ENCODE peak calls at places on chromosomes 7 and 10, in five cellular contexts. One of them, this sample, is unnamed.

GRCh38 chr10:4046722-4047354 is 261.8 kb upstream of the KLF6 start:
- DNase-seq in left lobe of liver: no peak
- DNase-seq in GM04504: no peak
- DNase-seq in activated naive CD4-positive, alpha-beta T cell: no peak
- DNase-seq in substantia nigra: no peak
- DNase-seq in this sample: no peak

GRCh38 chr7:40793132-40793531 is 658.3 kb downstream of the SUGCT start:
- DNase-seq in left lobe of liver: no peak
- DNase-seq in GM04504: no peak
- DNase-seq in activated naive CD4-positive, alpha-beta T cell: no peak
- DNase-seq in substantia nigra: no peak
- DNase-seq in this sample: no peak

GRCh38 chr10:69407621-69408301 is 9.0 kb downstream of the TACR2 start:
- DNase-seq in left lobe of liver: no peak
- DNase-seq in GM04504: no peak
- DNase-seq in activated naive CD4-positive, alpha-beta T cell: no peak
- DNase-seq in substantia nigra: no peak
- DNase-seq in this sample: peak; percentile 55

GRCh38 chr7:107446531-107446930 is 23.3 kb upstream of the GPR22 start:
- DNase-seq in left lobe of liver: no peak
- DNase-seq in GM04504: peak; percentile 18
- DNase-seq in activated naive CD4-positive, alpha-beta T cell: no peak
- DNase-seq in substantia nigra: no peak
- DNase-seq in this sample: no peak

GRCh38 chr7:142870575-142871259 is 14.8 kb downstream of the TRPV6 start:
- DNase-seq in left lobe of liver: peak; percentile 42
- DNase-seq in GM04504: no peak
- DNase-seq in activated naive CD4-positive, alpha-beta T cell: no peak
- DNase-seq in substantia nigra: no peak
- DNase-seq in this sample: peak; percentile 40

GRCh38 chr7:7668708-7669107 is 28.2 kb downstream of the UMAD1 start:
- DNase-seq in left lobe of liver: no peak
- DNase-seq in GM04504: no peak
- DNase-seq in activated naive CD4-positive, alpha-beta T cell: no peak
- DNase-seq in substantia nigra: no peak
- DNase-seq in this sample: no peak

GRCh38 chr10:81414038-81414437 is 461.0 kb upstream of the NRG3 start:
- DNase-seq in left lobe of liver: peak; percentile 49
- DNase-seq in GM04504: no peak
- DNase-seq in activated naive CD4-positive, alpha-beta T cell: no peak
- DNase-seq in substantia nigra: no peak
- DNase-seq in this sample: no peak

GRCh38 chr10:61903991-61904350 is 2.5 kb downstream of the ARID5B start:
- DNase-seq in left lobe of liver: no peak
- DNase-seq in GM04504: no peak
- DNase-seq in activated naive CD4-positive, alpha-beta T cell: no peak
- DNase-seq in substantia nigra: no peak
- DNase-seq in this sample: no peak

GRCh38 chr10:76491216-76491615 is 1059.8 kb downstream of the LRMDA start:
- DNase-seq in left lobe of liver: no peak
- DNase-seq in GM04504: no peak
- DNase-seq in activated naive CD4-positive, alpha-beta T cell: no peak
- DNase-seq in substantia nigra: no peak
- DNase-seq in this sample: no peak

GRCh38 chr10:102975483-102976057 is 57.5 kb downstream of the CNNM2 start:
- DNase-seq in left lobe of liver: no peak
- DNase-seq in GM04504: no peak
- DNase-seq in activated naive CD4-positive, alpha-beta T cell: no peak
- DNase-seq in substantia nigra: no peak
- DNase-seq in this sample: no peak

GRCh38 chr10:128576916-128577670 is 450.9 kb upstream of the MKI67 start:
- DNase-seq in left lobe of liver: no peak
- DNase-seq in GM04504: no peak
- DNase-seq in activated naive CD4-positive, alpha-beta T cell: no peak
- DNase-seq in substantia nigra: no peak
- DNase-seq in this sample: no peak

GRCh38 chr7:43535810-43536585 is 46.9 kb upstream of the STK17A start:
- DNase-seq in left lobe of liver: no peak
- DNase-seq in GM04504: peak; percentile 78
- DNase-seq in activated naive CD4-positive, alpha-beta T cell: no peak
- DNase-seq in substantia nigra: no peak
- DNase-seq in this sample: no peak

GRCh38 chr10:97632949-97633884 is at the start of gene MORN4:
- DNase-seq in left lobe of liver: peak; percentile 93
- DNase-seq in GM04504: peak; percentile 82
- DNase-seq in activated naive CD4-positive, alpha-beta T cell: peak; percentile 78
- DNase-seq in substantia nigra: peak; percentile 85
- DNase-seq in this sample: peak; percentile 95

GRCh38 chr10:101047961-101048892 is 13.6 kb upstream of the KAZALD1 start:
- DNase-seq in left lobe of liver: no peak
- DNase-seq in GM04504: no peak
- DNase-seq in activated naive CD4-positive, alpha-beta T cell: no peak
- DNase-seq in substantia nigra: no peak
- DNase-seq in this sample: no peak

GRCh38 chr7:7653568-7654187 is 13.1 kb downstream of the UMAD1 start:
- DNase-seq in left lobe of liver: no peak
- DNase-seq in GM04504: no peak
- DNase-seq in activated naive CD4-positive, alpha-beta T cell: no peak
- DNase-seq in substantia nigra: no peak
- DNase-seq in this sample: no peak

GRCh38 chr10:21687197-21687993 is 153.4 kb downstream of the MLLT10 start:
- DNase-seq in left lobe of liver: no peak
- DNase-seq in GM04504: no peak
- DNase-seq in activated naive CD4-positive, alpha-beta T cell: no peak
- DNase-seq in substantia nigra: no peak
- DNase-seq in this sample: no peak

GRCh38 chr7:25240340-25240739 is 12.1 kb upstream of the NPVF start:
- DNase-seq in left lobe of liver: no peak
- DNase-seq in GM04504: peak; percentile 5
- DNase-seq in activated naive CD4-positive, alpha-beta T cell: no peak
- DNase-seq in substantia nigra: no peak
- DNase-seq in this sample: no peak

GRCh38 chr7:107563072-107563760 is 504 bp downstream of the COG5 start:
- DNase-seq in left lobe of liver: no peak
- DNase-seq in GM04504: no peak
- DNase-seq in activated naive CD4-positive, alpha-beta T cell: no peak
- DNase-seq in substantia nigra: no peak
- DNase-seq in this sample: no peak

GRCh38 chr7:79063019-79063698 is 390.3 kb downstream of the MAGI2 start:
- DNase-seq in left lobe of liver: no peak
- DNase-seq in GM04504: no peak
- DNase-seq in activated naive CD4-positive, alpha-beta T cell: no peak
- DNase-seq in substantia nigra: no peak
- DNase-seq in this sample: no peak

GRCh38 chr10:131630772-131631258 is 270.0 kb upstream of the PPP2R2D start:
- DNase-seq in left lobe of liver: no peak
- DNase-seq in GM04504: no peak
- DNase-seq in activated naive CD4-positive, alpha-beta T cell: no peak
- DNase-seq in substantia nigra: no peak
- DNase-seq in this sample: no peak

GRCh38 chr10:19111501-19112267 is 63.1 kb downstream of the MALRD1 start:
- DNase-seq in left lobe of liver: no peak
- DNase-seq in GM04504: no peak
- DNase-seq in activated naive CD4-positive, alpha-beta T cell: no peak
- DNase-seq in substantia nigra: no peak
- DNase-seq in this sample: no peak

GRCh38 chr10:123557366-123558108 is 108.6 kb upstream of the GPR26 start:
- DNase-seq in left lobe of liver: peak; percentile 21
- DNase-seq in GM04504: no peak
- DNase-seq in activated naive CD4-positive, alpha-beta T cell: no peak
- DNase-seq in substantia nigra: no peak
- DNase-seq in this sample: no peak

This sample was measured in right lobe of liver.